ENCODE peak calls at places on chromosome 17, in eight cellular contexts. T is lung; E is esophagus muscularis mucosa; G is effector memory CD8-positive, alpha-beta T cell; D is astrocyte of the spinal cord; P is activated CD8-positive, alpha-beta memory T cell treated with anti-CD3 and anti-CD28 coated beads for 1 hour; S is HFF-Myc; C is NCI-H345. Y is an unnamed sample.

GRCh38 chr17:28113269-28113668 is 70.8 kb downstream of the NLK start:
- DNase-seq in T (no peak), E (no peak), G (no peak), D (no peak), P (no peak), S (no peak), C (no peak), Y (no peak)

GRCh38 chr17:74922172-74922571 is 883 bp downstream of the USH1G start:
- DNase-seq in T (no peak), E (no peak), G (no peak), D (no peak), P (no peak), S (no peak), C (no peak), Y (no peak)

GRCh38 chr17:1907818-1908698 is 78.3 kb downstream of the RPA1 start:
- DNase-seq in T (no peak), E (no peak), G (no peak), D (peak; percentile 33), P (no peak), S (no peak), C (no peak), Y (no peak)

GRCh38 chr17:43766413-43767052 is 7.9 kb upstream of the SOST start:
- DNase-seq in T (no peak), E (no peak), G (peak; percentile 51), D (peak; percentile 20), P (peak; percentile 23), S (no peak), C (peak; percentile 49), Y (peak; percentile 53)

GRCh38 chr17:60371416-60371815 is 20.5 kb downstream of the USP32 start:
- DNase-seq in T (no peak), E (no peak), G (no peak), D (no peak), P (no peak), S (no peak), C (no peak), Y (no peak)

GRCh38 chr17:304461-304860 is 48.1 kb downstream of the RPH3AL start:
- DNase-seq in T (no peak), E (no peak), G (no peak), D (no peak), P (no peak), S (no peak), C (no peak), Y (no peak)

GRCh38 chr17:73401911-73402310 is 90.1 kb upstream of the CDC42EP4 start:
- DNase-seq in T (no peak), E (no peak), G (no peak), D (peak; percentile 37), P (no peak), S (no peak), C (no peak), Y (peak; percentile 22)

GRCh38 chr17:5042152-5043022 is 7.2 kb upstream of the SLC52A1 start:
- DNase-seq in T (no peak), E (no peak), G (no peak), D (no peak), P (no peak), S (no peak), C (no peak), Y (peak; percentile 73)

GRCh38 chr17:41322264-41322902 is 6.9 kb upstream of the KRTAP17-1 start:
- DNase-seq in T (no peak), E (no peak), G (peak; percentile 24), D (peak; percentile 75), P (no peak), S (peak; percentile 63), C (peak; percentile 47), Y (peak; percentile 62)

GRCh38 chr17:9336817-9337216 is 238.8 kb downstream of the STX8 start:
- DNase-seq in T (no peak), E (no peak), G (no peak), D (no peak), P (no peak), S (no peak), C (no peak), Y (no peak)

GRCh38 chr17:68707032-68707431 is 105.9 kb upstream of the FAM20A start:
- DNase-seq in T (no peak), E (no peak), G (no peak), D (peak; percentile 17), P (no peak), S (peak; percentile 83), C (no peak), Y (no peak)

GRCh38 chr17:77834170-77835115 is 124.1 kb upstream of the TNRC6C start:
- DNase-seq in T (peak; percentile 52), E (no peak), G (peak; percentile 51), D (peak; percentile 89), P (peak; percentile 41), S (no peak), C (no peak), Y (peak; percentile 96)

GRCh38 chr17:43829738-43830137 is 3.2 kb downstream of the MPP3 start:
- DNase-seq in T (no peak), E (no peak), G (no peak), D (no peak), P (no peak), S (no peak), C (no peak), Y (no peak)

GRCh38 chr17:83186751-83187421 is 107.5 kb downstream of the METRNL start:
- DNase-seq in T (no peak), E (no peak), G (no peak), D (no peak), P (no peak), S (no peak), C (no peak), Y (no peak)